ENCODE peak calls at places on chromosomes 7 and 10, in eight cellular contexts. O, G, I, R, S, H, D and N are unnamed samples.
A peak's percentile ranks its signal among the peaks of the same experiment; 100 is the strongest.

GRCh38 chr10:11245510-11245909 is 227.8 kb downstream of the CELF2 start:
- DNase-seq in S (no peak), H (no peak), R (no peak), G (peak; percentile 12), D (no peak), I (no peak), O (no peak), N (no peak)

GRCh38 chr7:74360008-74360407 is 70.8 kb downstream of the CLIP2 start:
- DNase-seq in H (no peak), O (no peak), G (no peak), I (no peak), S (no peak), D (no peak), R (no peak), N (no peak)

GRCh38 chr7:113292105-113292504 is 173.8 kb upstream of the SMIM30 start:
- DNase-seq in S (no peak), R (no peak), O (no peak), H (no peak), I (no peak), G (no peak), D (no peak), N (no peak)

GRCh38 chr10:16527452-16527851 is 5.8 kb upstream of the C1QL3 start:
- DNase-seq in H (no peak), G (no peak), D (no peak), R (no peak), O (no peak), S (no peak), I (no peak), N (no peak)

GRCh38 chr7:41206267-41206666 is 496.6 kb downstream of the INHBA start:
- DNase-seq in O (no peak), I (no peak), G (no peak), H (no peak), R (no peak), D (no peak), S (no peak), N (no peak)

GRCh38 chr10:132897516-132898381 is 44.6 kb downstream of the CFAP46 start:
- DNase-seq in D (no peak), O (no peak), I (no peak), H (peak; percentile 31), G (no peak), S (peak; percentile 50), R (peak; percentile 4), N (no peak)

GRCh38 chr7:81990395-81990794 is 220.5 kb upstream of the HGF start:
- DNase-seq in I (peak; percentile 5), D (no peak), O (no peak), S (no peak), H (no peak), R (no peak), G (no peak), N (no peak)

GRCh38 chr7:130345106-130345505 is 490 bp downstream of the CPA5 start:
- DNase-seq in R (no peak), G (no peak), D (no peak), H (no peak), S (no peak), O (no peak), I (no peak), N (no peak)

GRCh38 chr10:420154-421121 is 269.0 kb downstream of the DIP2C start:
- DNase-seq in O (no peak), D (no peak), H (no peak), I (no peak), G (no peak), S (no peak), R (no peak), N (no peak)

GRCh38 chr7:78052112-78052511 is 253.5 kb downstream of the PHTF2 start:
- DNase-seq in D (no peak), R (peak; percentile 67), I (no peak), O (no peak), S (no peak), G (no peak), H (no peak), N (no peak)

GRCh38 chr10:31586708-31587107 is 267.7 kb downstream of the ZEB1 start:
- DNase-seq in R (no peak), O (no peak), I (no peak), S (no peak), D (no peak), G (no peak), H (no peak), N (no peak)

GRCh38 chr7:85516675-85517074 is 329.8 kb upstream of the SEMA3D start:
- DNase-seq in H (no peak), G (no peak), R (no peak), O (no peak), D (no peak), I (no peak), S (no peak), N (no peak)

GRCh38 chr10:132539894-132540293 is 2.3 kb downstream of the INPP5A start:
- DNase-seq in O (no peak), S (no peak), G (no peak), R (no peak), I (peak; percentile 27), D (peak; percentile 34), H (no peak), N (no peak)

GRCh38 chr10:43394868-43395267 is 14.1 kb downstream of the HNRNPF start:
- DNase-seq in G (no peak), D (no peak), H (no peak), I (no peak), S (no peak), R (no peak), O (no peak), N (no peak)

GRCh38 chr10:86446424-86446823 is 75.2 kb downstream of the WAPL start:
- DNase-seq in D (no peak), G (no peak), O (no peak), I (no peak), S (no peak), H (no peak), R (no peak), N (no peak)

GRCh38 chr10:35542303-35542702 is 62.8 kb upstream of the GJD4 start:
- DNase-seq in S (no peak), I (no peak), O (no peak), D (no peak), G (no peak), H (no peak), R (no peak), N (no peak)

GRCh38 chr7:22582860-22583640 is 83.1 kb upstream of the STEAP1B start:
- DNase-seq in D (peak; percentile 84), S (peak; percentile 69), O (no peak), H (no peak), R (no peak), G (peak; percentile 77), I (peak; percentile 80), N (no peak)

GRCh38 chr7:115462301-115463015 is 540.6 kb downstream of the MDFIC start:
- DNase-seq in H (no peak), I (no peak), R (no peak), S (no peak), G (no peak), D (no peak), O (no peak), N (no peak)

GRCh38 chr10:123154092-123154942 is at the start of gene BUB3:
- DNase-seq in S (peak; percentile 98), R (peak; percentile 97), D (peak; percentile 96), I (peak; percentile 98), H (peak; percentile 91), G (peak; percentile 99), O (peak; percentile 98), N (peak; percentile 88)
- TF ChIP-seq CTCF in S (peak; percentile 8), R (no peak), D (peak; percentile 2), I (no peak), H (no peak), G (no peak), O (no peak), N (peak; percentile 16)

GRCh38 chr7:45575501-45576248 is 1.5 kb downstream of the ADCY1 start:
- DNase-seq in O (no peak), I (no peak), D (no peak), R (peak; percentile 25), S (no peak), G (no peak), H (no peak), N (no peak)

GRCh38 chr7:45573199-45573598 is 969 bp upstream of the ADCY1 start:
- DNase-seq in O (no peak), S (no peak), H (no peak), D (no peak), I (no peak), R (no peak), G (no peak), N (no peak)

GRCh38 chr7:45573636-45574470 is at the start of gene ADCY1:
- DNase-seq in D (no peak), S (no peak), G (peak; percentile 68), O (no peak), R (peak; percentile 53), I (no peak), H (no peak), N (peak; percentile 45)

GRCh38 chr7:45576249-45576929 is 2.2 kb downstream of the ADCY1 start:
- DNase-seq in R (no peak), S (no peak), D (no peak), H (no peak), I (no peak), O (no peak), G (no peak), N (no peak)

GRCh38 chr7:45574521-45575500 is 643 bp downstream of the ADCY1 start:
- DNase-seq in I (no peak), G (peak; percentile 87), S (no peak), R (peak; percentile 61), H (no peak), O (no peak), D (no peak), N (peak; percentile 46)
- TF ChIP-seq CTCF in I (peak; percentile 11), G (peak; percentile 23), S (peak; percentile 7), R (no peak), H (no peak), O (no peak), D (peak; percentile 37), N (peak; percentile 43)

DNA sequence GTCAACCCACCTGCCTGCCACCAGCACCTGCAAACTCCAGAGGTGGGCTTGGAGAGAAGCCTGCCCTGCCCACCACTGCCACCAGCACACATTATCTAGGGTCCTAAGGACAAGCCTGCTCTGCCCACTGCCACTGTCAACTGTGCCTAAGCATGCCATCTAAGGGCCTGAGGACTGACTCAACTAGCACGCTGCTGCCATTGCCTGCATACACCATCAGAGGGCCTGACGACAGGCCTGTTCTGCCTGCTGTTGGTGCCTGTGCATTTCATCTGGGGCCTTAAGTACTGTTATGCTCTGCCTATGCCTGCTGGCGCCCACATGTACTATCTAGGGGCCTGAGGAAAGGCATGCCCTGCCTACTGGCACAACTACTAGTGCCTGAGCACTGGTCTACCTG is 27.0 kb upstream of the LRRD1 start:
- DNase-seq in R (no peak), G (no peak), S (no peak), O (no peak), I (no peak), H (no peak), D (no peak), N (no peak)
- TF ChIP-seq CTCF in R (no peak), G (no peak), S (no peak), O (no peak), I (no peak), H (no peak), D (no peak), N (no peak)

DNA sequence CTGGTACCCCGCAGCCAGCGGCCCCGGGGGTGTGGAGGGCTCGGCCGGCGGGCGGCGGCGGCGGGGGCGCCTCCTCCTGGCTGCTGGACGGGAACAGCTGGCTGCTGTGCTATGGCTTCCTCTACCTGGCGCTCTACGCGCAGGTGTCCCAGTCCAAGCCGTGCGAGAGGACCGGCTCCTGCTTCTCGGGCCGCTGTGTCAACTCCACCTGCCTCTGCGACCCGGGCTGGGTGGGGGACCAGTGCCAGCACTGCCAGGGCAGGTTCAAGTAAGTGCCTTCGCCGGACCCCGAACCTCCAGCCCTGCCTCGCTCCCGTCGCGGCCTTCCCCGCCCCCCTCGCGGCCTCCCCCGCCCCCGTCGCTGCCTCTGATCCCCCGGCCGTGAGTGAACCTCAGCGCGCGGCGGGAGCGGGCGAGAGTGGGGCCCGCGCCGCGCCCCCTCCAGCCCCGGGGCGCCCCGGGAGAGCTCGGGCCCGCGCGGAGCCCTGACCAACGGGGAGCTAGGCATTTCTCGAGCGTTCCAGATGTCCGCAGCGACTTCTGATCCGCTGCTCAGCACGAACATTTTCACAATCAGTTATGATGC is 704 bp downstream of the ATRNL1 start:
- DNase-seq in I (no peak), G (peak; percentile 35), H (no peak), R (peak; percentile 62), O (peak; percentile 13), S (peak; percentile 64), D (no peak), N (peak; percentile 23)
- TF ChIP-seq CTCF in I (peak; percentile 3), G (peak; percentile 47), H (no peak), R (no peak), O (no peak), S (peak; percentile 8), D (peak; percentile 11), N (peak; percentile 60)